ENCODE peak calls at places on chromosome 19, in six cellular contexts. One of them, this sample, is unnamed.

GRCh38 chr19:16034180-16034579 is 42.1 kb upstream of the TPM4 start:
- DNase-seq in IMR-90: no peak
- DNase-seq in AG08395: no peak
- DNase-seq in A549: no peak
- DNase-seq in stimulated activated CD4-positive, alpha-beta T cell treated with anti-CD3 and anti-CD28 coated beads, Interleukin-1b, Interleukin-23, amount 100 ng/mL, for 4 hours: no peak
- DNase-seq in ELR: no peak
- DNase-seq in this sample: no peak

GRCh38 chr19:2627319-2627829 is 75.1 kb downstream of the GNG7 start:
- DNase-seq in IMR-90: peak; percentile 99
- DNase-seq in AG08395: peak; percentile 97
- DNase-seq in A549: peak; percentile 76
- DNase-seq in stimulated activated CD4-positive, alpha-beta T cell treated with anti-CD3 and anti-CD28 coated beads, Interleukin-1b, Interleukin-23, amount 100 ng/mL, for 4 hours: no peak
- DNase-seq in ELR: peak; percentile 99
- DNase-seq in this sample: no peak

GRCh38 chr19:39140195-39140516 is 14.6 kb downstream of the PAK4 start:
- DNase-seq in IMR-90: no peak
- DNase-seq in AG08395: no peak
- DNase-seq in A549: no peak
- DNase-seq in stimulated activated CD4-positive, alpha-beta T cell treated with anti-CD3 and anti-CD28 coated beads, Interleukin-1b, Interleukin-23, amount 100 ng/mL, for 4 hours: no peak
- DNase-seq in ELR: no peak
- DNase-seq in this sample: no peak

GRCh38 chr19:45340232-45340898 is at the start of gene KLC3:
- DNase-seq in IMR-90: no peak
- DNase-seq in AG08395: no peak
- DNase-seq in A549: peak; percentile 26
- DNase-seq in stimulated activated CD4-positive, alpha-beta T cell treated with anti-CD3 and anti-CD28 coated beads, Interleukin-1b, Interleukin-23, amount 100 ng/mL, for 4 hours: peak; percentile 35
- DNase-seq in ELR: no peak
- DNase-seq in this sample: no peak

GRCh38 chr19:18932216-18932841 is 8.7 kb downstream of the HOMER3 start:
- DNase-seq in IMR-90: no peak
- DNase-seq in AG08395: peak; percentile 92
- DNase-seq in A549: peak; percentile 60
- DNase-seq in stimulated activated CD4-positive, alpha-beta T cell treated with anti-CD3 and anti-CD28 coated beads, Interleukin-1b, Interleukin-23, amount 100 ng/mL, for 4 hours: peak; percentile 87
- DNase-seq in ELR: peak; percentile 70
- DNase-seq in this sample: peak; percentile 77

GRCh38 chr19:19515764-19516519 is at the start of gene NDUFA13:
- DNase-seq in IMR-90: peak; percentile 90
- DNase-seq in AG08395: peak; percentile 93
- DNase-seq in A549: peak; percentile 78
- DNase-seq in stimulated activated CD4-positive, alpha-beta T cell treated with anti-CD3 and anti-CD28 coated beads, Interleukin-1b, Interleukin-23, amount 100 ng/mL, for 4 hours: peak; percentile 88
- DNase-seq in ELR: peak; percentile 94
- DNase-seq in this sample: peak; percentile 76

GRCh38 chr19:45881909-45882528 is 3.9 kb downstream of the IRF2BP1 start:
- DNase-seq in IMR-90: no peak
- DNase-seq in AG08395: no peak
- DNase-seq in A549: no peak
- DNase-seq in stimulated activated CD4-positive, alpha-beta T cell treated with anti-CD3 and anti-CD28 coated beads, Interleukin-1b, Interleukin-23, amount 100 ng/mL, for 4 hours: no peak
- DNase-seq in ELR: no peak
- DNase-seq in this sample: no peak

GRCh38 chr19:27777242-27777641 is 1435.7 kb downstream of the UQCRFS1 start:
- DNase-seq in IMR-90: no peak
- DNase-seq in AG08395: no peak
- DNase-seq in A549: no peak
- DNase-seq in stimulated activated CD4-positive, alpha-beta T cell treated with anti-CD3 and anti-CD28 coated beads, Interleukin-1b, Interleukin-23, amount 100 ng/mL, for 4 hours: no peak
- DNase-seq in ELR: no peak
- DNase-seq in this sample: no peak

GRCh38 chr19:798415-799075 is 1.3 kb downstream of the PTBP1 start:
- DNase-seq in IMR-90: no peak
- DNase-seq in AG08395: no peak
- DNase-seq in A549: no peak
- DNase-seq in stimulated activated CD4-positive, alpha-beta T cell treated with anti-CD3 and anti-CD28 coated beads, Interleukin-1b, Interleukin-23, amount 100 ng/mL, for 4 hours: no peak
- DNase-seq in ELR: no peak
- DNase-seq in this sample: no peak

GRCh38 chr19:8340341-8341096 is 2.5 kb downstream of the KANK3 start:
- DNase-seq in IMR-90: no peak
- DNase-seq in AG08395: no peak
- DNase-seq in A549: no peak
- DNase-seq in stimulated activated CD4-positive, alpha-beta T cell treated with anti-CD3 and anti-CD28 coated beads, Interleukin-1b, Interleukin-23, amount 100 ng/mL, for 4 hours: no peak
- DNase-seq in ELR: no peak
- DNase-seq in this sample: no peak

GRCh38 chr19:47275866-47276461 is 1.3 kb downstream of the INAFM1 start:
- DNase-seq in IMR-90: peak; percentile 57
- DNase-seq in AG08395: peak; percentile 16
- DNase-seq in A549: no peak
- DNase-seq in stimulated activated CD4-positive, alpha-beta T cell treated with anti-CD3 and anti-CD28 coated beads, Interleukin-1b, Interleukin-23, amount 100 ng/mL, for 4 hours: no peak
- DNase-seq in ELR: peak; percentile 42
- DNase-seq in this sample: no peak

GRCh38 chr19:49468746-49469447 is 5.1 kb upstream of the FLT3LG start:
- DNase-seq in IMR-90: no peak
- DNase-seq in AG08395: peak; percentile 72
- DNase-seq in A549: no peak
- DNase-seq in stimulated activated CD4-positive, alpha-beta T cell treated with anti-CD3 and anti-CD28 coated beads, Interleukin-1b, Interleukin-23, amount 100 ng/mL, for 4 hours: no peak
- DNase-seq in ELR: peak; percentile 51
- DNase-seq in this sample: peak; percentile 90

GRCh38 chr19:8611890-8612806 is 1.6 kb upstream of the ADAMTS10 start:
- DNase-seq in IMR-90: peak; percentile 66
- DNase-seq in AG08395: peak; percentile 64
- DNase-seq in A549: peak; percentile 80
- DNase-seq in stimulated activated CD4-positive, alpha-beta T cell treated with anti-CD3 and anti-CD28 coated beads, Interleukin-1b, Interleukin-23, amount 100 ng/mL, for 4 hours: no peak
- DNase-seq in ELR: peak; percentile 34
- DNase-seq in this sample: no peak

GRCh38 chr19:10964903-10965302 is 4.1 kb downstream of the SMARCA4 start:
- DNase-seq in IMR-90: no peak
- DNase-seq in AG08395: no peak
- DNase-seq in A549: no peak
- DNase-seq in stimulated activated CD4-positive, alpha-beta T cell treated with anti-CD3 and anti-CD28 coated beads, Interleukin-1b, Interleukin-23, amount 100 ng/mL, for 4 hours: no peak
- DNase-seq in ELR: no peak
- DNase-seq in this sample: no peak

This sample was measured in iPS DF 19.7.